ENCODE peak calls at places on chromosomes 16 and 17, in five cellular contexts. M is renal cortical epithelial cell; X is ELF-1; D is AG08395; R is activated T-helper 9 cell treated with anti-CD3 and anti-CD28 coated beads, Interleukin-2, amount 50 U/mL, for 16 hours. O is an unnamed sample.

GRCh38 chr16:67881557-67882220 is 3.0 kb upstream of the NRN1L start:
- DNase-seq in M (no peak), X (no peak), D (no peak), R (no peak), O (no peak)

GRCh38 chr17:82647593-82648164 is 565 bp downstream of the WDR45B start:
- DNase-seq in M (no peak), X (peak; percentile 26), D (peak; percentile 46), R (peak; percentile 44), O (peak; percentile 43)

GRCh38 chr16:62225675-62226074 is 189.4 kb upstream of the CDH8 start:
- DNase-seq in M (peak; percentile 23), X (peak; percentile 86), D (no peak), R (no peak), O (no peak)

GRCh38 chr16:11914759-11915643 is 755 bp downstream of the GSPT1 start:
- DNase-seq in M (no peak), X (peak; percentile 36), D (peak; percentile 34), R (peak; percentile 31), O (peak; percentile 26)

GRCh38 chr17:1796800-1797199 is 32.9 kb downstream of the SMYD4 start:
- DNase-seq in M (no peak), X (no peak), D (no peak), R (no peak), O (no peak)

GRCh38 chr17:68461589-68461988 is 4.3 kb upstream of the WIPI1 start:
- DNase-seq in M (no peak), X (no peak), D (no peak), R (no peak), O (no peak)

GRCh38 chr16:23710008-23710407 is 3.0 kb downstream of the ERN2 start:
- DNase-seq in M (no peak), X (no peak), D (no peak), R (no peak), O (no peak)

GRCh38 chr16:30866031-30866430 is 27.8 kb downstream of the BCL7C start:
- DNase-seq in M (no peak), X (no peak), D (no peak), R (no peak), O (no peak)

GRCh38 chr17:68601565-68602266 is 549 bp upstream of the FAM20A start:
- DNase-seq in M (no peak), X (peak; percentile 43), D (no peak), R (no peak), O (no peak)

GRCh38 chr17:62966426-62967110 is 533 bp downstream of the TANC2 start:
- DNase-seq in M (peak; percentile 39), X (peak; percentile 34), D (peak; percentile 34), R (peak; percentile 58), O (peak; percentile 27)

GRCh38 chr16:53435066-53435688 is 906 bp downstream of the RBL2 start:
- DNase-seq in M (peak; percentile 97), X (peak; percentile 87), D (peak; percentile 93), R (peak; percentile 29), O (peak; percentile 84)

GRCh38 chr17:50533720-50534148 is 1.2 kb downstream of the EPN3 start:
- DNase-seq in M (peak; percentile 23), X (no peak), D (no peak), R (no peak), O (peak; percentile 41)

GRCh38 chr17:17664073-17664470 is 17.2 kb upstream of the RAI1 start:
- DNase-seq in M (no peak), X (no peak), D (no peak), R (no peak), O (no peak)

GRCh38 chr17:78431692-78431958 is 53.2 kb downstream of the PGS1 start:
- DNase-seq in M (no peak), X (no peak), D (no peak), R (no peak), O (no peak)

GRCh38 chr17:43599835-43600234 is 53.7 kb upstream of the ETV4 start:
- DNase-seq in M (peak; percentile 83), X (no peak), D (peak; percentile 81), R (no peak), O (peak; percentile 40)

GRCh38 chr17:71115669-71115972 is 946.3 kb downstream of the KCNJ2 start:
- DNase-seq in M (no peak), X (no peak), D (peak; percentile 3), R (no peak), O (no peak)

GRCh38 chr17:59618894-59619312 is 792 bp upstream of the CLTC start:
- DNase-seq in M (peak; percentile 79), X (no peak), D (peak; percentile 90), R (no peak), O (no peak)

GRCh38 chr16:89491974-89492687 is 1.8 kb upstream of the ANKRD11 start:
- DNase-seq in M (no peak), X (no peak), D (no peak), R (no peak), O (no peak)

GRCh38 chr16:81595676-81596292 is 151.2 kb downstream of the CMIP start:
- DNase-seq in M (peak; percentile 42), X (no peak), D (no peak), R (no peak), O (no peak)

GRCh38 chr16:57534881-57535658 is 1.3 kb downstream of the CCDC102A start:
- DNase-seq in M (no peak), X (no peak), D (no peak), R (no peak), O (no peak)

GRCh38 chr17:5892897-5893656 is 177.1 kb upstream of the WSCD1 start:
- DNase-seq in M (no peak), X (peak; percentile 34), D (no peak), R (no peak), O (no peak)

GRCh38 chr17:40510328-40510648 is 8.9 kb upstream of the TNS4 start:
- DNase-seq in M (peak; percentile 95), X (no peak), D (no peak), R (no peak), O (peak; percentile 97)

GRCh38 chr17:43212641-43213490 is 1.2 kb downstream of the TMEM106A start:
- DNase-seq in M (no peak), X (no peak), D (no peak), R (no peak), O (no peak)